ENCODE peak calls at places on chromosome 3, in four cellular contexts. L is naive thymus-derived CD4-positive, alpha-beta T cell; U is stimulated activated naive B cell treated with anti-CD40 and anti-IgM and Interleukin-4, amounts not matched to agents 10 μg/mL and 1 μg/mL and 100 μg/mL, for 72 hours; J is activated CD4-positive, alpha-beta T cell treated with anti-CD3 and anti-CD28 coated beads, Interleukin-2, amount 50 U/mL, for 24 hours. T is an unnamed sample.

GRCh38 chr3:129033151-129033550 is 27.4 kb upstream of the GP9 start:
- DNase-seq in U (no peak), J (no peak), L (no peak), T (no peak)

GRCh38 chr3:75341324-75342067 is 322.6 kb upstream of the FRG2C start:
- DNase-seq in U (no peak), L (no peak), J (no peak), T (no peak)

GRCh38 chr3:45064512-45065372 is 38.6 kb downstream of the CLEC3B start:
- DNase-seq in U (no peak), L (peak), J (peak), T (peak)

GRCh38 chr3:53941174-53941573 is 49.5 kb upstream of the SELENOK start:
- DNase-seq in J (no peak), L (no peak), U (no peak), T (no peak)

GRCh38 chr3:109336272-109336957 is 931 bp downstream of the DPPA4 start:
- DNase-seq in U (peak), J (no peak), L (no peak), T (no peak)

GRCh38 chr3:8649757-8650156 is 5.2 kb upstream of the SSUH2 start:
- DNase-seq in L (no peak), U (no peak), J (no peak), T (no peak)

GRCh38 chr3:179071161-179071568 is 444 bp downstream of the ZMAT3 start:
- DNase-seq in L (peak), J (peak), U (peak), T (peak)

GRCh38 chr3:184169896-184170875 is 4.5 kb upstream of the AP2M1 start:
- DNase-seq in L (no peak), J (no peak), U (no peak), T (no peak)

GRCh38 chr3:113495035-113495434 is 19.9 kb downstream of the SPICE1 start:
- DNase-seq in U (no peak), L (no peak), J (no peak), T (peak)

GRCh38 chr3:134205426-134205825 is 45.2 kb downstream of the RYK start:
- DNase-seq in L (no peak), J (no peak), U (no peak), T (no peak)

GRCh38 chr3:174862666-174863065 is 3.5 kb downstream of the NAALADL2 start:
- DNase-seq in J (no peak), U (no peak), L (no peak), T (no peak)